ENCODE peak calls at places on chromosomes 2 and 18, in five cellular contexts. One of them, this sample, is unnamed.

GRCh38 chr2:222568866-222569265 is 87.0 kb downstream of the FARSB start:
- DNase-seq in HuH-7.5: no peak
- DNase-seq in testis: peak
- DNase-seq in A673: no peak
- DNase-seq in B cell: no peak
- DNase-seq in this sample: peak

GRCh38 chr18:3163968-3164367 is 55.8 kb downstream of the MYOM1 start:
- DNase-seq in HuH-7.5: no peak
- DNase-seq in testis: no peak
- DNase-seq in A673: no peak
- DNase-seq in B cell: no peak
- DNase-seq in this sample: no peak

GRCh38 chr2:38176619-38177021 is 100.7 kb upstream of the CYP1B1 start:
- DNase-seq in HuH-7.5: no peak
- DNase-seq in testis: no peak
- DNase-seq in A673: no peak
- DNase-seq in B cell: no peak
- DNase-seq in this sample: peak

GRCh38 chr18:10579079-10579867 is 53.4 kb downstream of the NAPG start:
- DNase-seq in HuH-7.5: no peak
- DNase-seq in testis: no peak
- DNase-seq in A673: no peak
- DNase-seq in B cell: no peak
- DNase-seq in this sample: peak

GRCh38 chr2:234128606-234129005 is 78.1 kb downstream of the SPP2 start:
- DNase-seq in HuH-7.5: no peak
- DNase-seq in testis: no peak
- DNase-seq in A673: no peak
- DNase-seq in B cell: no peak
- DNase-seq in this sample: no peak

GRCh38 chr2:74908763-74909444 is 49.5 kb upstream of the POLE4 start:
- DNase-seq in HuH-7.5: no peak
- DNase-seq in testis: no peak
- DNase-seq in A673: no peak
- DNase-seq in B cell: no peak
- DNase-seq in this sample: no peak

GRCh38 chr2:165901595-165901994 is 52.0 kb downstream of the TTC21B start:
- DNase-seq in HuH-7.5: no peak
- DNase-seq in testis: no peak
- DNase-seq in A673: no peak
- DNase-seq in B cell: no peak
- DNase-seq in this sample: no peak

GRCh38 chr2:96664366-96664765 is 21.8 kb downstream of the FER1L5 start:
- DNase-seq in HuH-7.5: no peak
- DNase-seq in testis: no peak
- DNase-seq in A673: no peak
- DNase-seq in B cell: no peak
- DNase-seq in this sample: no peak

GRCh38 chr2:5803547-5803946 is 111.4 kb downstream of the SOX11 start:
- DNase-seq in HuH-7.5: no peak
- DNase-seq in testis: no peak
- DNase-seq in A673: peak
- DNase-seq in B cell: no peak
- DNase-seq in this sample: no peak

GRCh38 chr2:69298862-69299261 is 88.2 kb downstream of the GFPT1 start:
- DNase-seq in HuH-7.5: no peak
- DNase-seq in testis: no peak
- DNase-seq in A673: no peak
- DNase-seq in B cell: no peak
- DNase-seq in this sample: peak

GRCh38 chr18:11671156-11671555 is 17.9 kb upstream of the GNAL start:
- DNase-seq in HuH-7.5: no peak
- DNase-seq in testis: no peak
- DNase-seq in A673: no peak
- DNase-seq in B cell: no peak
- DNase-seq in this sample: no peak

GRCh38 chr2:64730551-64731305 is 77.0 kb upstream of the SERTAD2 start:
- DNase-seq in HuH-7.5: no peak
- DNase-seq in testis: peak
- DNase-seq in A673: peak
- DNase-seq in B cell: no peak
- DNase-seq in this sample: peak

GRCh38 chr2:75503048-75503607 is 57.6 kb downstream of the EVA1A start:
- DNase-seq in HuH-7.5: no peak
- DNase-seq in testis: no peak
- DNase-seq in A673: no peak
- DNase-seq in B cell: no peak
- DNase-seq in this sample: peak

GRCh38 chr2:160869411-160869810 is 290.8 kb upstream of the TANK start:
- DNase-seq in HuH-7.5: no peak
- DNase-seq in testis: no peak
- DNase-seq in A673: peak
- DNase-seq in B cell: no peak
- DNase-seq in this sample: peak

GRCh38 chr2:36780231-36780808 is 83.8 kb downstream of the VIT start:
- DNase-seq in HuH-7.5: peak
- DNase-seq in testis: no peak
- DNase-seq in A673: peak
- DNase-seq in B cell: peak
- DNase-seq in this sample: peak

GRCh38 chr2:8086342-8086741 is 595.5 kb upstream of the ID2 start:
- DNase-seq in HuH-7.5: no peak
- DNase-seq in testis: no peak
- DNase-seq in A673: no peak
- DNase-seq in B cell: no peak
- DNase-seq in this sample: peak

GRCh38 chr2:112794841-112795240 is 10.5 kb upstream of the IL1A start:
- DNase-seq in HuH-7.5: no peak
- DNase-seq in testis: no peak
- DNase-seq in A673: no peak
- DNase-seq in B cell: no peak
- DNase-seq in this sample: peak

GRCh38 chr2:237411683-237412349 is 2.1 kb downstream of the COL6A3 start:
- DNase-seq in HuH-7.5: no peak
- DNase-seq in testis: peak
- DNase-seq in A673: no peak
- DNase-seq in B cell: no peak
- DNase-seq in this sample: no peak

GRCh38 chr2:223315813-223316212 is 263.8 kb downstream of the KCNE4 start:
- DNase-seq in HuH-7.5: no peak
- DNase-seq in testis: no peak
- DNase-seq in A673: no peak
- DNase-seq in B cell: no peak
- DNase-seq in this sample: peak

GRCh38 chr2:63888490-63889402 is 47.0 kb downstream of the UGP2 start:
- DNase-seq in HuH-7.5: peak
- DNase-seq in testis: peak
- DNase-seq in A673: peak
- DNase-seq in B cell: peak
- DNase-seq in this sample: peak

GRCh38 chr2:30230855-30231725 is at the start of gene LBH:
- DNase-seq in HuH-7.5: peak
- DNase-seq in testis: peak
- DNase-seq in A673: peak
- DNase-seq in B cell: peak
- DNase-seq in this sample: peak

GRCh38 chr2:158797963-158798700 is 3.0 kb downstream of the DAPL1 start:
- DNase-seq in HuH-7.5: no peak
- DNase-seq in testis: no peak
- DNase-seq in A673: peak
- DNase-seq in B cell: no peak
- DNase-seq in this sample: peak

GRCh38 chr2:129801575-129801974 is 177.9 kb upstream of the RAB6C start:
- DNase-seq in HuH-7.5: no peak
- DNase-seq in testis: no peak
- DNase-seq in A673: no peak
- DNase-seq in B cell: no peak
- DNase-seq in this sample: peak

GRCh38 chr2:234258562-234259141 is 208.2 kb downstream of the SPP2 start:
- DNase-seq in HuH-7.5: no peak
- DNase-seq in testis: no peak
- DNase-seq in A673: no peak
- DNase-seq in B cell: no peak
- DNase-seq in this sample: no peak

GRCh38 chr18:61400714-61401113 is 67.5 kb downstream of the CDH20 start:
- DNase-seq in HuH-7.5: no peak
- DNase-seq in testis: no peak
- DNase-seq in A673: no peak
- DNase-seq in B cell: no peak
- DNase-seq in this sample: peak

GRCh38 chr2:59899692-59900091 is 653.8 kb downstream of the BCL11A start:
- DNase-seq in HuH-7.5: no peak
- DNase-seq in testis: no peak
- DNase-seq in A673: no peak
- DNase-seq in B cell: no peak
- DNase-seq in this sample: no peak

GRCh38 chr2:44102790-44103642 is 65.7 kb upstream of the PPM1B start:
- DNase-seq in HuH-7.5: no peak
- DNase-seq in testis: no peak
- DNase-seq in A673: no peak
- DNase-seq in B cell: no peak
- DNase-seq in this sample: no peak

GRCh38 chr2:86366651-86367500 is 29.4 kb upstream of the REEP1 start:
- DNase-seq in HuH-7.5: no peak
- DNase-seq in testis: no peak
- DNase-seq in A673: no peak
- DNase-seq in B cell: no peak
- DNase-seq in this sample: no peak

GRCh38 chr2:147623328-147623727 is 221.5 kb upstream of the ACVR2A start:
- DNase-seq in HuH-7.5: no peak
- DNase-seq in testis: no peak
- DNase-seq in A673: no peak
- DNase-seq in B cell: no peak
- DNase-seq in this sample: no peak

GRCh38 chr18:36580874-36581750 is 247.7 kb downstream of the TPGS2 start:
- DNase-seq in HuH-7.5: no peak
- DNase-seq in testis: no peak
- DNase-seq in A673: no peak
- DNase-seq in B cell: no peak
- DNase-seq in this sample: no peak

GRCh38 chr18:55778731-55779460 is 190.9 kb upstream of the TCF4 start:
- DNase-seq in HuH-7.5: no peak
- DNase-seq in testis: peak
- DNase-seq in A673: peak
- DNase-seq in B cell: peak
- DNase-seq in this sample: no peak

GRCh38 chr2:15313657-15314056 is 247.5 kb downstream of the NBAS start:
- DNase-seq in HuH-7.5: no peak
- DNase-seq in testis: no peak
- DNase-seq in A673: no peak
- DNase-seq in B cell: no peak
- DNase-seq in this sample: peak

GRCh38 chr18:63904694-63905093 is 3.1 kb upstream of the SERPINB10 start:
- DNase-seq in HuH-7.5: no peak
- DNase-seq in testis: no peak
- DNase-seq in A673: no peak
- DNase-seq in B cell: no peak
- DNase-seq in this sample: no peak

GRCh38 chr2:43714164-43714563 is 37.9 kb upstream of the C1GALT1C1L start:
- DNase-seq in HuH-7.5: no peak
- DNase-seq in testis: no peak
- DNase-seq in A673: peak
- DNase-seq in B cell: no peak
- DNase-seq in this sample: peak